ENCODE peak calls at places on chromosomes 16 and 17, in four cellular contexts. P, K, S and O are unnamed samples.

GRCh38 chr17:57600092-57600491 is 145.0 kb downstream of the CCDC182 start:
- DNase-seq in P (no peak), K (no peak), S (peak; percentile 47), O (no peak)

GRCh38 chr16:88977028-88977844 is at the start of gene CBFA2T3:
- DNase-seq in S (no peak), K (peak; percentile 56), P (no peak), O (no peak)

GRCh38 chr17:66373079-66373478 is 70.7 kb downstream of the PRKCA start:
- DNase-seq in S (no peak), P (no peak), K (no peak), O (no peak)

GRCh38 chr17:63998050-63998720 is at the start of gene PRR29:
- DNase-seq in K (peak; percentile 40), S (peak; percentile 35), P (peak; percentile 13), O (no peak)

GRCh38 chr16:81483970-81484595 is 39.5 kb downstream of the CMIP start:
- DNase-seq in K (no peak), S (no peak), P (no peak), O (no peak)

GRCh38 chr17:45170280-45170975 is 8.8 kb downstream of the HEXIM2 start:
- DNase-seq in P (no peak), S (no peak), K (no peak), O (no peak)

GRCh38 chr16:61323456-61323855 is 712.8 kb downstream of the CDH8 start:
- DNase-seq in K (no peak), S (no peak), P (no peak), O (no peak)

GRCh38 chr16:86508028-86508946 is 2.0 kb upstream of the FOXF1 start:
- DNase-seq in K (no peak), S (no peak), P (no peak), O (no peak)

GRCh38 chr16:14423344-14423743 is 206.7 kb downstream of the PARN start:
- DNase-seq in K (no peak), S (peak; percentile 37), P (no peak), O (no peak)

GRCh38 chr17:6989779-6990178 is 6.1 kb upstream of the ALOX12 start:
- DNase-seq in S (no peak), P (no peak), K (no peak), O (no peak)

GRCh38 chr17:9036336-9036735 is 15.0 kb downstream of the NTN1 start:
- DNase-seq in S (peak; percentile 66), K (no peak), P (no peak), O (no peak)

GRCh38 chr17:37048806-37049205 is 100.1 kb downstream of the AATF start:
- DNase-seq in K (no peak), S (no peak), P (no peak), O (no peak)

GRCh38 chr17:57016066-57016763 is 38.3 kb downstream of the SCPEP1 start:
- DNase-seq in P (no peak), S (no peak), K (peak; percentile 6), O (no peak)

GRCh38 chr17:30821751-30822723 is 2.5 kb downstream of the CRLF3 start:
- DNase-seq in P (no peak), K (no peak), S (no peak), O (no peak)

GRCh38 chr17:13462161-13462560 is 139.6 kb downstream of the HS3ST3A1 start:
- DNase-seq in K (peak; percentile 87), P (peak; percentile 55), S (no peak), O (no peak)

GRCh38 chr17:28372203-28372944 is 880 bp downstream of the SARM1 start:
- DNase-seq in S (no peak), P (no peak), K (peak; percentile 37), O (no peak)

GRCh38 chr17:50627782-50628601 is 6.7 kb upstream of the ABCC3 start:
- DNase-seq in K (no peak), S (no peak), P (no peak), O (no peak)

GRCh38 chr16:79707867-79708266 is 107.3 kb upstream of the MAF start:
- DNase-seq in S (no peak), P (no peak), K (no peak), O (no peak)

GRCh38 chr16:1712791-1713261 is 6.8 kb downstream of the MAPK8IP3 start:
- DNase-seq in S (no peak), P (no peak), K (no peak), O (no peak)

GRCh38 chr17:83079766-83080616 is 582 bp downstream of the METRNL start:
- DNase-seq in K (no peak), S (no peak), P (no peak), O (no peak)

GRCh38 chr17:57585341-57586098 is 159.6 kb downstream of the CCDC182 start:
- DNase-seq in S (no peak), K (no peak), P (no peak), O (no peak)

GRCh38 chr17:64775701-64776570 is 113.8 kb upstream of the SMURF2 start:
- DNase-seq in P (no peak), S (no peak), K (no peak), O (no peak)

GRCh38 chr16:3961449-3961849 is 80.9 kb upstream of the CREBBP start:
- DNase-seq in S (no peak), K (peak; percentile 73), P (no peak), O (no peak)

GRCh38 chr17:58215685-58216084 is 3.4 kb downstream of the MKS1 start:
- DNase-seq in K (no peak), P (no peak), S (peak; percentile 55), O (no peak)

GRCh38 chr16:75566889-75567255 is 693 bp downstream of the GABARAPL2 start:
- DNase-seq in S (no peak), K (no peak), P (no peak), O (no peak)

GRCh38 chr17:412211-413015 is 59.8 kb upstream of the RPH3AL start:
- DNase-seq in P (peak; percentile 46), S (peak; percentile 21), K (peak; percentile 51), O (no peak)

GRCh38 chr17:38456031-38456815 is 28.0 kb downstream of the ARHGAP23 start:
- DNase-seq in K (no peak), S (no peak), P (no peak), O (no peak)

GRCh38 chr17:52297230-52298010 is 138.9 kb upstream of the CA10 start:
- DNase-seq in S (no peak), K (no peak), P (no peak), O (no peak)

GRCh38 chr17:34717092-34717491 is 137.7 kb downstream of the TMEM132E start:
- DNase-seq in K (no peak), P (no peak), S (no peak), O (no peak)

GRCh38 chr17:78726471-78727010 is 55.5 kb downstream of the CYTH1 start:
- DNase-seq in S (no peak), P (no peak), K (no peak), O (no peak)

GRCh38 chr17:11404431-11404830 is 163.4 kb downstream of the SHISA6 start:
- DNase-seq in S (no peak), P (no peak), K (peak; percentile 2), O (no peak)

GRCh38 chr17:79607941-79608728 is 2.7 kb downstream of the RBFOX3 start:
- DNase-seq in K (peak; percentile 21), P (no peak), S (no peak), O (no peak)

GRCh38 chr17:30969989-30970680 is 704 bp upstream of the RNF135 start:
- DNase-seq in P (no peak), K (peak; percentile 3), S (no peak), O (no peak)

GRCh38 chr16:31471241-31471874 is 594 bp upstream of the TGFB1I1 start:
- DNase-seq in S (no peak), K (no peak), P (no peak), O (no peak)

GRCh38 chr17:10550014-10550413 is 556 bp upstream of the MYH2 start:
- DNase-seq in K (no peak), P (no peak), S (no peak), O (no peak)

GRCh38 chr16:23615805-23616204 is 19.7 kb upstream of the NDUFAB1 start:
- DNase-seq in K (no peak), P (no peak), S (no peak), O (no peak)